ENCODE peak calls at places on chromosomes 4 and X, in five cellular contexts. C is brain microvascular endothelial cell, N is colonic mucosa, I is mucosa of descending colon, A is MM.1S. B is an unnamed sample.

GRCh38 chrX:7059214-7059838 is 88.2 kb upstream of the STS start:
- DNase-seq in C (no peak), N (no peak), I (no peak), A (peak; percentile 90), B (no peak)

GRCh38 chr4:121053601-121054143 is 18.7 kb downstream of the NDNF start:
- DNase-seq in C (peak; percentile 40), N (peak; percentile 36), I (peak; percentile 53), A (peak; percentile 47), B (peak; percentile 77)

GRCh38 chrX:22533898-22534297 is 261.2 kb downstream of the CBLL2 start:
- DNase-seq in C (no peak), N (no peak), I (no peak), A (no peak), B (no peak)

GRCh38 chr4:93791570-93792195 is 36.9 kb upstream of the ATOH1 start:
- DNase-seq in C (peak; percentile 40), N (peak; percentile 69), I (peak; percentile 36), A (peak; percentile 61), B (peak; percentile 55)

GRCh38 chr4:14000091-14000814 is 372.7 kb upstream of the BOD1L1 start:
- DNase-seq in C (no peak), N (no peak), I (no peak), A (no peak), B (no peak)

GRCh38 chr4:105976913-105977312 is 81.6 kb downstream of the NPNT start:
- DNase-seq in C (no peak), N (no peak), I (no peak), A (no peak), B (no peak)

GRCh38 chr4:163895369-163896005 is 401.0 kb downstream of the TMA16 start:
- DNase-seq in C (no peak), N (no peak), I (no peak), A (no peak), B (no peak)

GRCh38 chr4:141047228-141047884 is 85.9 kb downstream of the RNF150 start:
- DNase-seq in C (peak; percentile 74), N (no peak), I (no peak), A (no peak), B (peak; percentile 83)

DNA sequence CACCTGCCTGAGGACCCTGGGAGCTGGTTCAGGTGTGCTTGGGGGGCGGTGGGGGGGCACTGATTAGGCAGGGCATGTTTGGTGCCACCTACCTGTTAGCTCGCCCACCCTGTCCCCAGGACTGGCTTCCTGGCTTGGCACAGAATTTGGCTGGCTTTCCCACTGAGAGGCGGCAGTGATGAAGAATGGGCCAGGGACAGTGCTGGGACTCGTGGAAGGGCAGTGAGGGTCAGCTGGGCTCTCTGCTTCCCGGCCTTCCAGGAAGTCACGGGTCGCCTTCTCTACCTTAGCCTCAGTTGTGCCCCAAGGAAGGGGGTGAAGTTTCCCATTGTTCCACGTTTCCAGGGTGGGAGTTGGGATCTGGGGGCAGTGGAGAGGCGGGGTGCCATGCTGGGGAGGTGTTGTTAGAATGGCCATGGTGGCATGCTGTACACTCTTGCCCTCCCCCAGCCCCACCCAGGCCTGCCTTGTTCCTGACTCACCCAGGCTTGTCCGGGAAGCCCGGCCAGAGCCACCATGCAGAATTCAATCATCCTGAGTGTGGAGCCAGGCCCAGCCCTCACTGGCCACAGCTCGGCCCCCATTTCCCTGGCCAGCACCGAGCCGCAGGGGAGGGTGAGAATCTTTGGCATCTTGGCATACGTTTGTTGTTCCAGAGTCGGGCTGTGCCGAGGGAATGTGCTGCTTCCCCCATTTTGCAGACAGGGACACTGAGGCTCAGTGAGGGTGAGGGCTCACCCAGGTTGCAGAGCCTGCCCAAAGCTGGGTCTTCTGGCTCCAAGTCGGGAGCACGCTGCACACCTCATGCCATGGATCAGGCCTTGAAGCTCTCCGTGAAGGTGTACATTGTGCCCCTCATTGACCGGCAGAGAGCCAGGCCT is 21.9 kb upstream of the GPR78 start:
- DNase-seq in C (peak; percentile 15), N (no peak), I (no peak), A (no peak), B (no peak)
- H3K4me3 ChIP-seq in C (no peak overlapping the region), N (no peak overlapping the region), I (no peak overlapping the region), A (no peak overlapping the region), B (no peak overlapping the region)

DNA sequence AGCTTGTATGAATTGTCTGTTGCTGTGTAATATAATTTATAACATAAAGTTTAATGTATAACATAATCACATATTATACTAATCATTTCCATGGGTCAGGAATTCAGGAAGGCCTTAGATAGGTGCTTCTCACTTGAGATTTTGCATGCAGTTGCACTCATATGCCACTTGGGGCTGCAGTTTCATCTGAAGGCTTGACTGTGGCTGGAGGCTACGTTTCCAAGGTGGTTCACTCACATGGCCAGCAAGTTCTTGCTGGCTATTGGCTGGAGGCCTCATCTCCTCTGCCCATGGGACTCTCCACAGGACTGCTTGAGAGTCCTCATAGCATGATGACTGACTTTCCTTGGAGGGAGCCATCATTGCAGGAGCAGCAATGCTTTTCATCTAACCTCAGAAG is 53.4 kb upstream of the STX18 start:
- DNase-seq in C (no peak), N (no peak), I (no peak), A (no peak), B (no peak)
- TF ChIP-seq CTCF in C (peak; percentile 45), N (no peak), I (no peak), A (no peak), B (no peak)

GRCh38 chrX:136781180-136781797 is 557 bp upstream of the ARHGEF6 start:
- DNase-seq in C (peak; percentile 3), N (no peak), I (no peak), A (no peak), B (peak; percentile 26)

GRCh38 chrX:136778914-136779313 is 1.8 kb downstream of the ARHGEF6 start:
- DNase-seq in C (no peak), N (no peak), I (no peak), A (no peak), B (no peak)

GRCh38 chrX:136780738-136781137 is at the start of gene ARHGEF6:
- DNase-seq in C (no peak), N (no peak), I (peak; percentile 22), A (peak; percentile 39), B (peak; percentile 27)

GRCh38 chrX:136779346-136779781 is 1.4 kb downstream of the ARHGEF6 start:
- DNase-seq in C (no peak), N (no peak), I (no peak), A (peak; percentile 32), B (no peak)

DNA sequence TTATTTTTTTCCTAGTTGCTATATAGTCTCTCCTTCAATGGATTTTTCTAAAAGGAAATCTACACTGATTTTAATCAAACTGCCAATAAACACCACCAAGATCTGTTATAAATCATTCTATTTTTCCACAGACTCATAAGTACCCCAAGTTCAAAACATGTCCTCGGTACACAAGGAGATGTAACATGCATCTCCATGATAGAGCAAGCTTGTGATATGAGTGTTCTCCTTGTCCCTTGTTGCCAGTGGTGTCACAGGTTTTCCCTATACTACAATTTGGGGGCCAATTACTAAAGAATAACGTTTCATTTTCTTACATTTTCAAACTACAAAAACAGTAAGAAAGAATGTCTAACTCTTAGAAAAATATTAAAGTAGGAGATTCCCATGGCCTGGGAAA is 491 bp downstream of the ARHGEF6 start:
- DNase-seq in C (no peak), N (no peak), I (no peak), A (no peak), B (no peak)
- H3K4me3 ChIP-seq in C (no peak overlapping the region), N (peak overlapping the region; percentile 17), I (no peak overlapping the region), A (peak overlapping the region; percentile 64), B (peak overlapping the region; percentile 45)

DNA sequence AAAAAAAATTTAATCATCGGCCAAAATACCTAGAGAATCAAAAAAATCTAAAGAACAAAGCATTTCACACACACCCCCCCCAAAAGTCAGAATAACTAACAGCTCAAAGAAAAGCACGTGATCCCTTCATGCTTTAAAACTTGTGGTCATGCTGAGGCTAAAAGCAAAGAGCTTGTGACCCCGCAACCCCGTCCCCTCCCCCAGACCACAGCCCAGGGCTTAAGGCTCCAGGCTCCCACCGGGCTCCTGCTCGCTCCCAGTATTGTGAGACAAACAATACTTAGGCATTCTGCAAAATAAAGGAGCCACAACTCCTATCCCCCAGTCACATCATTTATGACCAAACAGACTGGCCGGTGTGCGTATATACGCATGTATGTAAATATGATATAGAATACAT is 62.1 kb upstream of the CCDC160 start:
- DNase-seq in C (no peak), N (no peak), I (no peak), A (no peak), B (no peak)
- TF ChIP-seq CTCF in C (no peak), N (no peak), I (no peak), A (no peak), B (no peak)

DNA sequence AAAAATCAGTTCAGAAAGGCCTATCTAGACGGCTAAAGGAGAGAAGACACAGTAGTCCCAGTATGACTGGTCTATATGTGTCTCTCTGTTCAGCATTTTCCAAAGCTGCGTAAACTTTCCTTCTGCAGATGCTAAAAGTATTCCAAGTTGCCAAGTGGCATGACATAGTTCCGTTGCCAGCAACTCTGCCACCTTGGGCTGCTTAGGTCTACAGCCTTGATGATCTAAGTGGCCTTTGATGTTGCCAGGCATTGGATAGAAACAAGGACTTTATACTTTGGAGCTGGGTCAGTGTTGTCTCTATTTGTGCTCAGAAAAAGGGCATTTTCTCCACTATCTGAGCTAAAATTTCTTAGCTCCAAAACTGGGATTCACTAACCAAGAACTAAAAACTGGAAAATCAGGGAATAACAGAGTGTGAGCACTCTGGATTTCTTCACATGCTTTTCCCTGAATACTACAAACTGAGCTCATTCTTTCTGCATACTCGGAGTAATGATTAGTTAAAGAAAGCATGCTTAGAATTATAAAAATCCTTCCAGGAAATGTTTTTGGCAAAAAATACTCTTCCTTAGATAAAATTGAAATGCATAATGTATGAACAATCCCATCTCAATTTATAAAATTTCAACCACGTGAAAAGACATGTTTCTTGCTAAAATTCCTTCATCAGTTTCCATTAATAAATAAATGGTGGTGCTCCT is 191.4 kb downstream of the ADAMTS3 start:
- DNase-seq in C (peak; percentile 7), N (no peak), I (no peak), A (no peak), B (no peak)
- H3K4me3 ChIP-seq in C (no peak overlapping the region), N (no peak overlapping the region), I (no peak overlapping the region), A (no peak overlapping the region), B (no peak overlapping the region)